ENCODE peak calls at places on chromosomes 1 and 21, in seven cellular contexts. R is activated CD8-positive, alpha-beta T cell treated with anti-CD3 and anti-CD28 coated beads for 36 hours; F is ascending aorta; M is mesendoderm; D is spleen; N is T-helper 9 cell; E is NCI-H2081. P is an unnamed sample.

GRCh38 chr1:119275930-119276215 is 92.7 kb upstream of the HAO2 start:
- DNase-seq in R (no peak), F (no peak), M (no peak), D (no peak), N (no peak), E (no peak), P (no peak)

GRCh38 chr21:29717659-29718058 is 222.1 kb downstream of the GRIK1 start:
- DNase-seq in R (no peak), F (no peak), M (no peak), D (no peak), N (no peak), E (no peak), P (no peak)

GRCh38 chr1:151495316-151495715 is 15.9 kb upstream of the CGN start:
- DNase-seq in R (no peak), F (no peak), M (no peak), D (no peak), N (no peak), E (no peak), P (no peak)

GRCh38 chr1:174965006-174965971 is 34.5 kb upstream of the CACYBP start:
- DNase-seq in R (peak; percentile 20), F (no peak), M (peak; percentile 81), D (no peak), N (peak; percentile 6), E (no peak), P (no peak)

GRCh38 chr1:82931051-82931450 is 1067.9 kb downstream of the TTLL7 start:
- DNase-seq in R (no peak), F (no peak), M (peak; percentile 23), D (no peak), N (no peak), E (no peak), P (no peak)

GRCh38 chr1:227896710-227897655 is 50.7 kb downstream of the WNT9A start:
- DNase-seq in R (no peak), F (peak; percentile 54), M (no peak), D (peak; percentile 67), N (no peak), E (no peak), P (peak; percentile 4)

GRCh38 chr1:66395202-66396061 is 138.5 kb upstream of the SGIP1 start:
- DNase-seq in R (no peak), F (no peak), M (no peak), D (no peak), N (no peak), E (no peak), P (no peak)

GRCh38 chr1:152533327-152533938 is 19.2 kb downstream of the CRCT1 start:
- DNase-seq in R (peak; percentile 57), F (no peak), M (peak; percentile 57), D (no peak), N (no peak), E (peak; percentile 20), P (peak; percentile 22)

GRCh38 chr1:20212685-20213331 is 26.5 kb upstream of the PLA2G2C start:
- DNase-seq in R (peak; percentile 76), F (peak; percentile 66), M (peak; percentile 91), D (peak; percentile 88), N (peak; percentile 39), E (peak; percentile 74), P (peak; percentile 91)

GRCh38 chr1:65059930-65060538 is 88.0 kb upstream of the AK4 start:
- DNase-seq in R (no peak), F (no peak), M (peak; percentile 31), D (no peak), N (no peak), E (no peak), P (no peak)

GRCh38 chr21:17660449-17660848 is 47.7 kb upstream of the BTG3 start:
- DNase-seq in R (no peak), F (no peak), M (peak; percentile 36), D (no peak), N (no peak), E (no peak), P (no peak)

P was measured in WTC11.